ENCODE peak calls at places on chromosomes 6 and 20, in nine cellular contexts. W is neural crest cell; V is stimulated activated CD8-positive, alpha-beta memory T cell treated with anti-CD3 and anti-CD28 coated beads, Interleukin-12 subunit alpha, Interleukin-12 subunit beta, amount 100 ng/mL, for 1 hour; T is left cardiac atrium; S is HS-5; G is activated CD8-positive, alpha-beta memory T cell treated with anti-CD3 and anti-CD28 coated beads for 48 hours; X is cerebellar cortex; Y is activated CD4-positive, alpha-beta T cell treated with anti-CD3 and anti-CD28 coated beads, Interleukin-2, amount 50 U/mL, for 1 hour; P is ACHN. H is an unnamed sample.

GRCh38 chr6:10882654-10883053 is 813 bp upstream of the GCM2 start:
- DNase-seq in V (no peak), X (no peak), Y (no peak), T (no peak), S (no peak), G (no peak), W (no peak), P (no peak), H (no peak)

GRCh38 chr20:63126876-63127699 is 88.8 kb downstream of the YTHDF1 start:
- DNase-seq in Y (no peak), X (no peak), S (no peak), P (no peak), V (no peak), W (no peak), G (no peak), T (no peak), H (no peak)

GRCh38 chr20:44442298-44443070 is 33.2 kb upstream of the TTPAL start:
- DNase-seq in X (no peak), W (no peak), Y (no peak), V (no peak), S (no peak), T (no peak), G (no peak), P (no peak), H (no peak)

GRCh38 chr6:4274382-4275082 is 139.2 kb upstream of the ECI2 start:
- DNase-seq in S (no peak), G (no peak), V (no peak), P (no peak), X (no peak), W (no peak), Y (no peak), T (no peak), H (no peak)

GRCh38 chr20:50099565-50099991 is 13.4 kb downstream of the UBE2V1 start:
- DNase-seq in S (no peak), G (no peak), X (no peak), Y (no peak), P (no peak), W (no peak), V (no peak), T (no peak), H (no peak)

GRCh38 chr6:166670894-166671293 is 43.8 kb upstream of the RPS6KA2 start:
- DNase-seq in V (no peak), S (no peak), P (no peak), W (no peak), X (no peak), G (no peak), Y (no peak), T (no peak), H (no peak)

GRCh38 chr6:85364354-85364753 is 85.5 kb upstream of the NT5E start:
- DNase-seq in P (no peak), T (no peak), Y (no peak), S (peak; percentile 69), V (no peak), X (no peak), G (no peak), W (no peak), H (no peak)

GRCh38 chr20:57251949-57252348 is 14.5 kb downstream of the BMP7 start:
- DNase-seq in T (no peak), P (no peak), W (no peak), S (no peak), V (no peak), Y (no peak), X (no peak), G (no peak), H (no peak)

GRCh38 chr6:143005816-143006215 is 54.9 kb upstream of the AIG1 start:
- DNase-seq in W (no peak), Y (no peak), V (no peak), P (no peak), S (no peak), X (no peak), G (no peak), T (no peak), H (no peak)

GRCh38 chr20:48686238-48687096 is 141.3 kb downstream of the PREX1 start:
- DNase-seq in W (no peak), P (no peak), S (no peak), X (peak; percentile 17), T (peak; percentile 67), V (no peak), G (no peak), Y (no peak), H (no peak)